ENCODE peak calls at places on chromosomes 13 and 19, in ten cellular contexts. One of them, this sample, is unnamed.

GRCh38 chr13:29749401-29750177 is 100.8 kb downstream of the UBL3 start:
- DNase-seq in IMR-90: peak; percentile 84
- DNase-seq in AG04449: no peak
- DNase-seq in upper lobe of left lung: no peak
- DNase-seq in cardiac muscle cell: no peak
- DNase-seq in osteocyte: no peak
- DNase-seq in transverse colon: no peak
- DNase-seq in tibial artery: no peak
- DNase-seq in lower lobe of right lung: no peak
- DNase-seq in colonic mucosa: no peak
- DNase-seq in this sample: no peak

GRCh38 chr13:51361111-51361510 is 21.6 kb downstream of the SERPINE3 start:
- DNase-seq in osteocyte: no peak
- DNase-seq in upper lobe of left lung: no peak
- DNase-seq in cardiac muscle cell: no peak
- DNase-seq in colonic mucosa: no peak
- DNase-seq in IMR-90: no peak
- DNase-seq in lower lobe of right lung: no peak
- DNase-seq in AG04449: no peak
- DNase-seq in tibial artery: no peak
- DNase-seq in transverse colon: no peak
- DNase-seq in this sample: no peak

GRCh38 chr13:101706651-101707050 is 254.2 kb downstream of the ITGBL1 start:
- DNase-seq in transverse colon: peak; percentile 8
- DNase-seq in colonic mucosa: no peak
- DNase-seq in AG04449: peak; percentile 81
- DNase-seq in osteocyte: no peak
- DNase-seq in tibial artery: no peak
- DNase-seq in upper lobe of left lung: no peak
- DNase-seq in cardiac muscle cell: no peak
- DNase-seq in lower lobe of right lung: no peak
- DNase-seq in IMR-90: peak; percentile 94
- DNase-seq in this sample: no peak

GRCh38 chr13:31119966-31120733 is 41.6 kb downstream of the HSPH1 start:
- DNase-seq in cardiac muscle cell: no peak
- DNase-seq in tibial artery: no peak
- DNase-seq in colonic mucosa: no peak
- DNase-seq in transverse colon: no peak
- DNase-seq in AG04449: no peak
- DNase-seq in upper lobe of left lung: no peak
- DNase-seq in IMR-90: peak; percentile 11
- DNase-seq in osteocyte: no peak
- DNase-seq in lower lobe of right lung: no peak
- DNase-seq in this sample: no peak

GRCh38 chr19:1154731-1155351 is 19.2 kb downstream of the SBNO2 start:
- DNase-seq in osteocyte: no peak
- DNase-seq in upper lobe of left lung: peak; percentile 94
- DNase-seq in colonic mucosa: peak; percentile 82
- DNase-seq in lower lobe of right lung: peak; percentile 94
- DNase-seq in tibial artery: peak; percentile 95
- DNase-seq in IMR-90: peak; percentile 86
- DNase-seq in cardiac muscle cell: no peak
- DNase-seq in transverse colon: peak; percentile 89
- DNase-seq in AG04449: no peak
- DNase-seq in this sample: no peak

GRCh38 chr13:94598281-94598680 is 2.3 kb upstream of the TGDS start:
- DNase-seq in lower lobe of right lung: no peak
- DNase-seq in colonic mucosa: no peak
- DNase-seq in AG04449: no peak
- DNase-seq in cardiac muscle cell: no peak
- DNase-seq in tibial artery: no peak
- DNase-seq in upper lobe of left lung: no peak
- DNase-seq in transverse colon: no peak
- DNase-seq in osteocyte: no peak
- DNase-seq in IMR-90: peak; percentile 21
- DNase-seq in this sample: no peak

GRCh38 chr13:113064534-113065405 is 40.8 kb upstream of the F7 start:
- DNase-seq in upper lobe of left lung: no peak
- DNase-seq in lower lobe of right lung: no peak
- DNase-seq in cardiac muscle cell: no peak
- DNase-seq in transverse colon: no peak
- DNase-seq in IMR-90: peak; percentile 60
- DNase-seq in tibial artery: no peak
- DNase-seq in colonic mucosa: no peak
- DNase-seq in AG04449: no peak
- DNase-seq in osteocyte: no peak
- DNase-seq in this sample: no peak

GRCh38 chr13:108895220-108895704 is 265.9 kb downstream of the MYO16 start:
- DNase-seq in transverse colon: no peak
- DNase-seq in cardiac muscle cell: peak; percentile 63
- DNase-seq in colonic mucosa: no peak
- DNase-seq in IMR-90: peak; percentile 69
- DNase-seq in tibial artery: no peak
- DNase-seq in AG04449: peak; percentile 26
- DNase-seq in osteocyte: no peak
- DNase-seq in lower lobe of right lung: no peak
- DNase-seq in upper lobe of left lung: no peak
- DNase-seq in this sample: no peak

GRCh38 chr19:50005428-50005827 is 19.7 kb downstream of the VRK3 start:
- DNase-seq in tibial artery: no peak
- DNase-seq in lower lobe of right lung: no peak
- DNase-seq in transverse colon: no peak
- DNase-seq in upper lobe of left lung: no peak
- DNase-seq in AG04449: no peak
- DNase-seq in cardiac muscle cell: no peak
- DNase-seq in osteocyte: no peak
- DNase-seq in colonic mucosa: no peak
- DNase-seq in IMR-90: no peak
- DNase-seq in this sample: no peak

GRCh38 chr19:50007170-50007569 is 18.0 kb downstream of the VRK3 start:
- DNase-seq in cardiac muscle cell: no peak
- DNase-seq in upper lobe of left lung: no peak
- DNase-seq in osteocyte: no peak
- DNase-seq in AG04449: no peak
- DNase-seq in tibial artery: no peak
- DNase-seq in transverse colon: no peak
- DNase-seq in IMR-90: no peak
- DNase-seq in colonic mucosa: no peak
- DNase-seq in lower lobe of right lung: no peak
- DNase-seq in this sample: no peak

GRCh38 chr19:50007947-50008346 is 17.2 kb downstream of the VRK3 start:
- DNase-seq in cardiac muscle cell: no peak
- DNase-seq in tibial artery: no peak
- DNase-seq in AG04449: no peak
- DNase-seq in lower lobe of right lung: no peak
- DNase-seq in IMR-90: no peak
- DNase-seq in osteocyte: no peak
- DNase-seq in upper lobe of left lung: no peak
- DNase-seq in transverse colon: no peak
- DNase-seq in colonic mucosa: no peak
- DNase-seq in this sample: no peak

GRCh38 chr19:50003810-50004419 is 21.3 kb downstream of the VRK3 start:
- DNase-seq in AG04449: peak; percentile 58
- DNase-seq in tibial artery: peak; percentile 87
- DNase-seq in IMR-90: peak; percentile 97
- DNase-seq in cardiac muscle cell: no peak
- DNase-seq in osteocyte: no peak
- DNase-seq in lower lobe of right lung: no peak
- DNase-seq in colonic mucosa: no peak
- DNase-seq in transverse colon: peak; percentile 15
- DNase-seq in upper lobe of left lung: no peak
- DNase-seq in this sample: no peak

DNA sequence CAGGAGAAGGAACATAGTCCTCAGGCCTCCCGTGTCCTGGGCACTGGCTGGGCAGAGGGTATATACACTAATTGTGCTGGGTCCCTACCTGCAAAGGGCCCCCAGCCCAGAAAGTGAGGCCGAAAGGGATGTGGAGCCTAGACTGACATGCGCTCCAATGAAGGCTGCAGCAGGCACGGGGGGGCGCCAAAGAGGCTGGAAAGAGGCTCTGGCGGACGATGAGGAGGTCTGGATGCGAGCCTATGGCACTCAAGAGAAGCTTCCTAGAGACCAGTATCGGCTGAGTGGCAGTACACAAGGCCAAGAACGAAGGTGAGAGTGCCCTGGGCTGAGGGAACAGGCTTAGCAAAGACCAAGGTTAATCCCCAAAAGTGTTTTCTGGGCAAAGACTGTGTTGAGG is 16.6 kb downstream of the VRK3 start:
- DNase-seq in transverse colon: no peak
- DNase-seq in IMR-90: no peak
- DNase-seq in tibial artery: no peak
- DNase-seq in lower lobe of right lung: no peak
- DNase-seq in cardiac muscle cell: peak; percentile 14
- DNase-seq in colonic mucosa: no peak
- DNase-seq in upper lobe of left lung: no peak
- DNase-seq in osteocyte: no peak
- DNase-seq in AG04449: no peak
- DNase-seq in this sample: no peak
- TF ChIP-seq CTCF in transverse colon: no peak
- TF ChIP-seq CTCF in IMR-90: peak; percentile 14
- TF ChIP-seq CTCF in tibial artery: no peak
- TF ChIP-seq CTCF in lower lobe of right lung: no peak
- TF ChIP-seq CTCF in cardiac muscle cell: peak; percentile 25
- TF ChIP-seq CTCF in colonic mucosa: no peak
- TF ChIP-seq CTCF in upper lobe of left lung: no peak
- TF ChIP-seq CTCF in osteocyte: no peak
- TF ChIP-seq CTCF in AG04449: peak; percentile 17
- TF ChIP-seq CTCF in this sample: peak; percentile 24

GRCh38 chr19:14342809-14343208 is 38.4 kb upstream of the ADGRE5 start:
- DNase-seq in tibial artery: no peak
- DNase-seq in AG04449: no peak
- DNase-seq in lower lobe of right lung: no peak
- DNase-seq in IMR-90: no peak
- DNase-seq in osteocyte: no peak
- DNase-seq in transverse colon: no peak
- DNase-seq in colonic mucosa: no peak
- DNase-seq in cardiac muscle cell: no peak
- DNase-seq in upper lobe of left lung: no peak
- DNase-seq in this sample: no peak
- TF ChIP-seq CTCF in tibial artery: no peak
- TF ChIP-seq CTCF in AG04449: no peak
- TF ChIP-seq CTCF in lower lobe of right lung: no peak
- TF ChIP-seq CTCF in IMR-90: no peak
- TF ChIP-seq CTCF in osteocyte: no peak
- TF ChIP-seq CTCF in transverse colon: no peak
- TF ChIP-seq CTCF in colonic mucosa: no peak
- TF ChIP-seq CTCF in cardiac muscle cell: no peak
- TF ChIP-seq CTCF in upper lobe of left lung: no peak
- TF ChIP-seq CTCF in this sample: no peak

GRCh38 chr13:75541287-75541686 is 3.6 kb upstream of the COMMD6 start:
- DNase-seq in upper lobe of left lung: no peak
- DNase-seq in transverse colon: no peak
- DNase-seq in cardiac muscle cell: no peak
- DNase-seq in IMR-90: peak; percentile 39
- DNase-seq in AG04449: no peak
- DNase-seq in tibial artery: no peak
- DNase-seq in lower lobe of right lung: no peak
- DNase-seq in osteocyte: no peak
- DNase-seq in colonic mucosa: no peak
- DNase-seq in this sample: no peak

GRCh38 chr13:75533866-75534265 is 3.8 kb downstream of the COMMD6 start:
- DNase-seq in cardiac muscle cell: no peak
- DNase-seq in transverse colon: no peak
- DNase-seq in osteocyte: no peak
- DNase-seq in lower lobe of right lung: no peak
- DNase-seq in tibial artery: no peak
- DNase-seq in upper lobe of left lung: no peak
- DNase-seq in IMR-90: no peak
- DNase-seq in colonic mucosa: no peak
- DNase-seq in AG04449: no peak
- DNase-seq in this sample: no peak

GRCh38 chr13:75541961-75542360 is 4.3 kb upstream of the COMMD6 start:
- DNase-seq in AG04449: no peak
- DNase-seq in osteocyte: no peak
- DNase-seq in IMR-90: no peak
- DNase-seq in lower lobe of right lung: no peak
- DNase-seq in upper lobe of left lung: no peak
- DNase-seq in transverse colon: no peak
- DNase-seq in cardiac muscle cell: no peak
- DNase-seq in tibial artery: no peak
- DNase-seq in colonic mucosa: no peak
- DNase-seq in this sample: no peak

DNA sequence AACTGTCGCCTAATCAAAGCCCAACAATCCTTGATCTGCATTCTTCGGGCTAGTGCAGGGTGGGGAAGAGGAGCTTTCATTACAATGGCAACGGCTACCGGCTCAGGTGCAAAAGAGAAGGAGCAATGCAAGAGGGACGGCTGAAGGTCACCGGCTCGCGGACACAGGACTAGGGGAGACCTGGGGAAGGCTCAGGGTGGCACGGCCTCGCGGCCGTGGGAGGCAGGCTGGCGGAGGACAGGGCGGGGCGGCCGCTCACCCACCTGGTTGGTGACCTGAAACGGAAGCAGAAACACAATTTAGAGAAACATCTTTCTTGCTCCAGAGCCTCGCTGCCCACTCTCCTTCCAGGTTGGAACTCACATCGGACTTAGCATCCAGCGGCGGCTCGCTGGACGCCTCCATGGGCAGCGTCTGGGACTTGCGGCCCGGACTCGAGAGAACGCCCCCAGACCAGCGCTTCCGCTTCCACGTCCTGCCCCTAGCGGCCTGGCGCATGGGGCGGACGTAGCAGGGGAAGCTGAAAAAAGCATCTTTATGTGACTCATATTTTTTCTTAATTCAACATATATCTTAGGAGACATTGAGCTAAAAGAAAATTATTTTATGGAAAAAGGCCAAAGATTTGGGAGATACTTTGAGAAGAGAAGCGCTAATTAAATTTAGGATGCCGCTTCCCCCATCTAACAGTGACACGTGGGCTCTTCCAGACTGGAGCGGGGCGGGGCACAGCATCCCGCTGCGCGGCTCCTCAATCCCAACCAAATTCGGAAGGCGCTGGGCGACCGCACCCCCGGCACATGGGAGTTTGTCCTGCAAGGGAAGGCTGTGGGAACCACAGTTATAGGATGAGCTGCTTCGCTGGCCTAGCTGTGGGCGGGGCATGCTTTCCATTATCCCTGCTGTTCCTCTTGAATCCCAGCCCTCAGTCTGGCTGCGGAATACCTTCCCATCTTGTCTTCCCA is at the start of gene COMMD6:
- DNase-seq in AG04449: peak; percentile 85
- DNase-seq in colonic mucosa: peak; percentile 80
- DNase-seq in IMR-90: peak; percentile 87
- DNase-seq in osteocyte: peak; percentile 90
- DNase-seq in lower lobe of right lung: peak; percentile 89
- DNase-seq in tibial artery: peak; percentile 88
- DNase-seq in upper lobe of left lung: peak; percentile 92
- DNase-seq in cardiac muscle cell: peak; percentile 86
- DNase-seq in transverse colon: peak; percentile 77
- DNase-seq in this sample: peak; percentile 43
- TF ChIP-seq CTCF in AG04449: peak; percentile 51
- TF ChIP-seq CTCF in colonic mucosa: peak; percentile 56
- TF ChIP-seq CTCF in IMR-90: no peak
- TF ChIP-seq CTCF in osteocyte: peak; percentile 35
- TF ChIP-seq CTCF in lower lobe of right lung: peak; percentile 73
- TF ChIP-seq CTCF in tibial artery: peak; percentile 55
- TF ChIP-seq CTCF in upper lobe of left lung: peak; percentile 75
- TF ChIP-seq CTCF in cardiac muscle cell: no peak
- TF ChIP-seq CTCF in transverse colon: peak; percentile 92
- TF ChIP-seq CTCF in this sample: no peak

DNA sequence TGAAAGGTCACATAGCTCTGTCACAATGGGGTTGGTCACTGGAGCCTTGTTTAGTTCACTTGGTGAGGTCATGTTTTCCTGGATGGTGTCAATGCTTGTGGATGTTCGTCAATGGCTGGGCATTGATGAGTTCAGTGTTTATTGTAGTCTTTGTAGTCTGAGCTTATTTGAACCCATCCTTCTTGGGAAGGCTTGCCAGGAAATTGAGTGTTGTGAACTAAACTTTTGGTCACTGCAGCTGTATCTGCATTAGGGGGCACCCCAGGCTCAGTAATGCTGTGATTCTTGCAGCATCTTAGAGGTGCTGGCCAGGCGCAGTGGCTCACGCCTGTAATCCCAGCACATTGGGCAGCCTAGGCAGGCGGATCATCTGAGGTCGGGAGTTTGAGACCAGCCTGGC is 22.0 kb downstream of the BLOC1S3 start:
- DNase-seq in IMR-90: peak; percentile 57
- DNase-seq in osteocyte: peak; percentile 88
- DNase-seq in tibial artery: no peak
- DNase-seq in AG04449: no peak
- DNase-seq in colonic mucosa: no peak
- DNase-seq in transverse colon: no peak
- DNase-seq in upper lobe of left lung: no peak
- DNase-seq in lower lobe of right lung: no peak
- DNase-seq in cardiac muscle cell: peak; percentile 49
- DNase-seq in this sample: no peak
- TF ChIP-seq CTCF in IMR-90: peak; percentile 53
- TF ChIP-seq CTCF in osteocyte: peak; percentile 74
- TF ChIP-seq CTCF in tibial artery: no peak
- TF ChIP-seq CTCF in AG04449: peak; percentile 32
- TF ChIP-seq CTCF in colonic mucosa: no peak
- TF ChIP-seq CTCF in transverse colon: no peak
- TF ChIP-seq CTCF in upper lobe of left lung: peak; percentile 36
- TF ChIP-seq CTCF in lower lobe of right lung: peak; percentile 48
- TF ChIP-seq CTCF in cardiac muscle cell: peak; percentile 58
- TF ChIP-seq CTCF in this sample: peak; percentile 41

This sample was measured in progenitor cell of endocrine pancreas.